ENCODE peak calls at places on chromosomes 2 and 18, in five cellular contexts. Y is IMR-90, V is H1, D is neuronal stem cell, L is mesenchymal stem cell. A is an unnamed sample.

GRCh38 chr2:239283961-239284801 is 116.6 kb downstream of the HDAC4 start:
- DNase-seq in D (no peak), Y (no peak), L (no peak), V (no peak), A (peak)

GRCh38 chr2:208982831-208983230 is 441.0 kb upstream of the MAP2 start:
- DNase-seq in Y (no peak), L (no peak), D (no peak), V (no peak), A (no peak)

GRCh38 chr2:162116372-162116771 is 35.7 kb downstream of the GCG start:
- DNase-seq in V (no peak), D (no peak), L (no peak), Y (no peak), A (no peak)

GRCh38 chr18:36692909-36693308 is 135.9 kb downstream of the TPGS2 start:
- DNase-seq in D (no peak), Y (peak), L (no peak), V (no peak), A (no peak)

GRCh38 chr2:38750793-38751042 is 443 bp downstream of the SRSF7 start:
- DNase-seq in Y (no peak), V (no peak), L (no peak), D (no peak), A (no peak)

GRCh38 chr2:44532031-44532430 is 170.3 kb downstream of the CAMKMT start:
- DNase-seq in V (no peak), Y (no peak), L (no peak), D (no peak), A (no peak)

GRCh38 chr2:200787351-200788128 is 24.2 kb upstream of the BZW1 start:
- DNase-seq in V (no peak), L (peak), D (no peak), Y (peak), A (no peak)

GRCh38 chr2:19158211-19158610 is 200.2 kb downstream of the OSR1 start:
- DNase-seq in L (no peak), V (no peak), D (no peak), Y (peak), A (no peak)

GRCh38 chr18:80157708-80158343 is 48.8 kb downstream of the ADNP2 start:
- DNase-seq in D (peak), Y (peak), V (no peak), L (peak), A (peak)

GRCh38 chr18:44946529-44947113 is 265.9 kb downstream of the SETBP1 start:
- DNase-seq in L (no peak), Y (no peak), V (no peak), D (no peak), A (no peak)

GRCh38 chr2:109230980-109231420 is 102.0 kb downstream of the SH3RF3 start:
- DNase-seq in V (no peak), Y (no peak), D (no peak), L (no peak), A (no peak)

GRCh38 chr18:10194592-10194991 is 259.8 kb upstream of the APCDD1 start:
- DNase-seq in D (no peak), L (no peak), Y (no peak), V (no peak), A (no peak)

GRCh38 chr18:74596959-74597661 is 560 bp upstream of the ZNF407 start:
- DNase-seq in L (peak), D (no peak), V (no peak), Y (peak), A (no peak)

GRCh38 chr2:36697424-36698066 is 1.0 kb downstream of the VIT start:
- DNase-seq in L (peak), D (no peak), Y (peak), V (no peak), A (no peak)

GRCh38 chr18:67285583-67285982 is 230.9 kb downstream of the DSEL start:
- DNase-seq in L (no peak), D (no peak), V (no peak), Y (no peak), A (no peak)

GRCh38 chr2:48120759-48121242 is 214.5 kb upstream of the FBXO11 start:
- DNase-seq in L (peak), D (no peak), V (no peak), Y (no peak), A (no peak)

GRCh38 chr2:54599914-54600313 is 123.5 kb upstream of the EML6 start:
- DNase-seq in L (no peak), V (no peak), Y (no peak), D (no peak), A (no peak)

GRCh38 chr2:10592652-10593051 is 97.1 kb downstream of the NOL10 start:
- DNase-seq in D (no peak), V (no peak), Y (no peak), L (no peak), A (no peak)

GRCh38 chr18:24949908-24950307 is 402.1 kb downstream of the ZNF521 start:
- DNase-seq in V (no peak), L (no peak), D (no peak), Y (no peak), A (no peak)

GRCh38 chr18:74598350-74599001 is 806 bp downstream of the ZNF407 start:
- DNase-seq in V (no peak), Y (peak), D (peak), L (peak), A (peak)

GRCh38 chr18:49851624-49852023 is 38.3 kb upstream of the ACAA2 start:
- DNase-seq in L (peak), Y (no peak), D (no peak), V (no peak), A (no peak)

GRCh38 chr2:89763254-89763580 is 1071.7 kb downstream of the RPIA start:
- DNase-seq in D (no peak), L (no peak), V (peak), Y (no peak), A (no peak)

GRCh38 chr2:133927894-133928293 is 326.0 kb upstream of the MGAT5 start:
- DNase-seq in L (no peak), Y (no peak), V (no peak), D (no peak), A (no peak)

GRCh38 chr2:216559625-216560156 is 61.0 kb downstream of the RPL37A start:
- DNase-seq in D (no peak), L (no peak), V (no peak), Y (no peak), A (no peak)

GRCh38 chr2:13558368-13558767 is 841.6 kb downstream of the TRIB2 start:
- DNase-seq in L (peak), D (no peak), Y (peak), V (no peak), A (no peak)

GRCh38 chr2:168456526-168457176 is 579 bp downstream of the CERS6 start:
- DNase-seq in L (peak), V (no peak), Y (peak), D (peak), A (no peak)

GRCh38 chr2:37156071-37156856 is 516 bp downstream of the EIF2AK2 start:
- DNase-seq in V (no peak), L (peak), Y (peak), D (no peak), A (peak)

GRCh38 chr2:225400060-225400511 is 576 bp downstream of the NYAP2 start:
- DNase-seq in V (peak), L (peak), D (peak), Y (peak), A (peak)

GRCh38 chr2:62474173-62474572 is 31.8 kb downstream of the TMEM17 start:
- DNase-seq in D (no peak), V (no peak), Y (no peak), L (peak), A (no peak)

GRCh38 chr2:196279496-196279895 is 108.1 kb upstream of the STK17B start:
- DNase-seq in Y (peak), D (no peak), V (no peak), L (no peak), A (no peak)

GRCh38 chr2:148814143-148814852 is 60.7 kb upstream of the KIF5C start:
- DNase-seq in D (no peak), Y (peak), L (no peak), V (no peak), A (no peak)

GRCh38 chr2:164896226-164896625 is 54.6 kb upstream of the COBLL1 start:
- DNase-seq in L (peak), D (no peak), V (no peak), Y (peak), A (no peak)

GRCh38 chr2:144660518-144661316 is 140.8 kb upstream of the ZEB2 start:
- DNase-seq in D (no peak), V (no peak), Y (peak), L (peak), A (no peak)

GRCh38 chr18:78975282-78975681 is 4.3 kb upstream of the SALL3 start:
- DNase-seq in D (no peak), Y (no peak), L (no peak), V (no peak), A (no peak)

GRCh38 chr2:2646312-2647051 is 315.4 kb upstream of the MYT1L start:
- DNase-seq in D (no peak), Y (no peak), L (no peak), V (no peak), A (no peak)

GRCh38 chr2:9658972-9659371 is 28.2 kb upstream of the YWHAQ start:
- DNase-seq in V (no peak), L (peak), D (no peak), Y (peak), A (no peak)

GRCh38 chr18:48752928-48753327 is 197.8 kb downstream of the SMAD7 start:
- DNase-seq in D (no peak), L (no peak), Y (no peak), V (no peak), A (no peak)

GRCh38 chr18:48754559-48754958 is 196.2 kb downstream of the SMAD7 start:
- DNase-seq in L (no peak), V (no peak), Y (no peak), D (no peak), A (no peak)

GRCh38 chr18:48753741-48754140 is 197.0 kb downstream of the SMAD7 start:
- DNase-seq in V (no peak), L (no peak), Y (no peak), D (no peak), A (no peak)

GRCh38 chr18:48756511-48757226 is 194.1 kb downstream of the SMAD7 start:
- DNase-seq in Y (no peak), D (no peak), V (no peak), L (no peak), A (no peak)

GRCh38 chr18:48754993-48755473 is 195.7 kb downstream of the SMAD7 start:
- DNase-seq in D (no peak), Y (no peak), L (no peak), V (no peak), A (no peak)
- H2BK120ac ChIP-seq in D (no peak), Y (no peak), L (no peak), V (no peak), A (no peak)

DNA sequence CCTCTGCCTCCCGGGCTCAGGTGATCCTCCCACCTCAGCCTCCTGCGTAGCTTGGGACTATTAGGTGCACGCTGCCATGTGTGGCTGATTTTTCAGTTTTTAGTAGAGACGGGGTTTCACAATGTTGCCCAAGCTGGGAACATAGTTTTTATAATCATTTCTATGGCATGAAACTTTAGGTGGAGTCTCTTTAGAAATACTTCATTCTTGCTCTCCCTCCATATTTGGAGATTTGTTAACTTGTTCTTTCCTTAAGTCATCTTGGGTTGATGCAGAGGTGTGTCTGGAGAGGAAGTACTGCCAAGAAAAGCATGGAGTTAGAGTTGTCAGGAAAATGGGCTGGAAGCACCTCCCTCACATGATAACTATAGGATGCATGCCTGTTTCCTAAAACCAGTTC is 17.4 kb downstream of the ZNF532 start:
- DNase-seq in Y (peak), L (no peak), V (no peak), D (no peak), A (no peak)
- H2BK120ac ChIP-seq in Y (peak), L (no peak), V (no peak), D (no peak), A (no peak)

GRCh38 chr2:183124222-183124956 is at the start of gene NUP35:
- DNase-seq in Y (peak), V (peak), L (peak), D (peak), A (peak)
- H2BK120ac ChIP-seq in Y (peak), V (no peak), L (no peak), D (no peak), A (no peak)

GRCh38 chr2:11748018-11748860 is 1.8 kb downstream of the LPIN1 start:
- DNase-seq in Y (no peak), D (no peak), V (no peak), L (no peak), A (no peak)

GRCh38 chr2:11745613-11746375 is 638 bp upstream of the LPIN1 start:
- DNase-seq in V (no peak), L (no peak), D (no peak), Y (no peak), A (no peak)

GRCh38 chr2:11744631-11745394 is 1.6 kb upstream of the LPIN1 start:
- DNase-seq in D (peak), V (no peak), L (peak), Y (peak), A (peak)

GRCh38 chr2:11746807-11747459 is 501 bp downstream of the LPIN1 start:
- DNase-seq in L (peak), D (no peak), Y (peak), V (no peak), A (peak)

DNA sequence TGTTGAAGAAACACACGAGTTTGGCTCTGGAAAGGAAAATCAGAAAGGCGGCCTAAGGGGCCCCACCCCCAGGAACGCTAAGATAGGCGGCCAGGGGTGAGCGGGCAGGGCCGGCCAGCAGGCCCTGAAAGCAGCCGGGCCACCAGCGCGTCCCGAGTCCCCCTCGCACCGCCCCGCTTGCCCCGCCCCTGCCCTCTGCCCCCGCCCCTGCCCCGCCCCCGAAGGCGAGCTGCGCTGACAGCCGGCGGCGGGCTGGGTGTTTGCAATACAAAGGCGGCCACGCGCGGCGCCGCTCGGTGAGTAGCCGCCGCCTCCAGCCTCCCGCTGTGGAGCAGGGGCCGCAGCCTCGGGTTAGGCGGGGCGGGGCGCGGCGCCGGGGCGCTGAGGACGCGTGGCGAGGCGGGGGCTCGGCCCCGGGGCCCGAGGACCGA is at the start of gene LPIN1:
- DNase-seq in V (peak), Y (peak), L (peak), D (peak), A (peak)
- H2BK120ac ChIP-seq in V (no peak), Y (peak), L (peak), D (peak), A (no peak)

DNA sequence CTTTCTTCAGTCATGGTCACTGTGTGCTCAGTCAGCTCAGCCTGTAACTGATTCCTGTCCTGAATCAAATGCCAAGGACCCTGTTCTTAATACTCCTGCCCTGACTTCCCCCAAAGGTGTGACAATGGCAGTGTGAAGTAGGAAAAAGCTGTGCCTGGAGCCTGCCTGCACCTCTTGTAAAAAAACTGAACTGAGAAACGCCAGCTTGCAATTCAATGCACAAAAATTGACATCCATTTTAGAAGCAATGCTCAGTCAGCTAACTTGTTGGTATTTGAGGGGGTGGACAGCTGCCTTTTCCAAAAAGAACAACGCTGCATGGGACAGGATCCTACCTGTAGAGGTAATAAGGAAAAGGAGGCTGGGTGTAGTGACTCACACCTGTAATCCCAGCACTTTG is 66.3 kb upstream of the TMEM247 start:
- DNase-seq in L (no peak), V (no peak), D (no peak), Y (no peak), A (no peak)
- H2BK120ac ChIP-seq in L (no peak), V (no peak), D (no peak), Y (no peak), A (no peak)

A was measured in H9.